ENCODE peak calls at places on chromosomes 12 and 14, in nine cellular contexts. One of them, this sample, is unnamed.

GRCh38 chr12:133206390-133206789 is 25.1 kb downstream of the ZNF268 start:
- DNase-seq in DND-41: no peak
- DNase-seq in transverse colon: no peak
- DNase-seq in right atrium auricular region: no peak
- DNase-seq in lung: no peak
- DNase-seq in fibroblast of lung: no peak
- DNase-seq in kidney: no peak
- DNase-seq in endodermal cell: no peak
- DNase-seq in suprapubic skin: no peak
- DNase-seq in this sample: no peak

GRCh38 chr14:102849522-102850379 is 72.5 kb downstream of the TRAF3 start:
- DNase-seq in DND-41: no peak
- DNase-seq in transverse colon: peak; percentile 63
- DNase-seq in right atrium auricular region: no peak
- DNase-seq in lung: no peak
- DNase-seq in fibroblast of lung: peak; percentile 54
- DNase-seq in kidney: no peak
- DNase-seq in endodermal cell: no peak
- DNase-seq in suprapubic skin: no peak
- DNase-seq in this sample: no peak

GRCh38 chr12:70590051-70590450 is 47.2 kb downstream of the PTPRB start:
- DNase-seq in DND-41: peak; percentile 48
- DNase-seq in transverse colon: peak; percentile 69
- DNase-seq in right atrium auricular region: peak; percentile 85
- DNase-seq in lung: peak; percentile 66
- DNase-seq in fibroblast of lung: peak; percentile 73
- DNase-seq in kidney: peak; percentile 84
- DNase-seq in endodermal cell: peak; percentile 95
- DNase-seq in suprapubic skin: peak; percentile 73
- DNase-seq in this sample: peak; percentile 9

GRCh38 chr12:2624543-2625266 is 170.1 kb upstream of the FKBP4 start:
- DNase-seq in DND-41: no peak
- DNase-seq in transverse colon: no peak
- DNase-seq in right atrium auricular region: no peak
- DNase-seq in lung: no peak
- DNase-seq in fibroblast of lung: no peak
- DNase-seq in kidney: no peak
- DNase-seq in endodermal cell: peak; percentile 96
- DNase-seq in suprapubic skin: no peak
- DNase-seq in this sample: no peak

GRCh38 chr14:85529803-85530574 is at the start of gene FLRT2:
- DNase-seq in DND-41: no peak
- DNase-seq in transverse colon: no peak
- DNase-seq in right atrium auricular region: peak; percentile 79
- DNase-seq in lung: no peak
- DNase-seq in fibroblast of lung: peak; percentile 55
- DNase-seq in kidney: peak; percentile 81
- DNase-seq in endodermal cell: peak; percentile 84
- DNase-seq in suprapubic skin: peak; percentile 83
- DNase-seq in this sample: peak; percentile 28

GRCh38 chr14:106872619-106873446 is 1346.5 kb downstream of the TMEM121 start:
- DNase-seq in DND-41: peak; percentile 96
- DNase-seq in transverse colon: peak; percentile 94
- DNase-seq in right atrium auricular region: no peak
- DNase-seq in lung: peak; percentile 84
- DNase-seq in fibroblast of lung: no peak
- DNase-seq in kidney: peak; percentile 90
- DNase-seq in endodermal cell: peak; percentile 49
- DNase-seq in suprapubic skin: no peak
- DNase-seq in this sample: no peak

GRCh38 chr12:110037315-110037714 is 11.0 kb downstream of the C12orf76 start:
- DNase-seq in DND-41: no peak
- DNase-seq in transverse colon: no peak
- DNase-seq in right atrium auricular region: no peak
- DNase-seq in lung: no peak
- DNase-seq in fibroblast of lung: no peak
- DNase-seq in kidney: no peak
- DNase-seq in endodermal cell: no peak
- DNase-seq in suprapubic skin: no peak
- DNase-seq in this sample: no peak

GRCh38 chr12:101671157-101671791 is 26.2 kb upstream of the CHPT1 start:
- DNase-seq in DND-41: peak; percentile 8
- DNase-seq in transverse colon: peak; percentile 44
- DNase-seq in right atrium auricular region: no peak
- DNase-seq in lung: peak; percentile 37
- DNase-seq in fibroblast of lung: no peak
- DNase-seq in kidney: no peak
- DNase-seq in endodermal cell: no peak
- DNase-seq in suprapubic skin: no peak
- DNase-seq in this sample: no peak

GRCh38 chr12:113271853-113272561 is 50.7 kb downstream of the TPCN1 start:
- DNase-seq in DND-41: no peak
- DNase-seq in transverse colon: peak; percentile 55
- DNase-seq in right atrium auricular region: peak; percentile 94
- DNase-seq in lung: peak; percentile 52
- DNase-seq in fibroblast of lung: peak; percentile 80
- DNase-seq in kidney: peak; percentile 92
- DNase-seq in endodermal cell: peak; percentile 59
- DNase-seq in suprapubic skin: peak; percentile 91
- DNase-seq in this sample: peak; percentile 77

GRCh38 chr12:2526371-2526770 is 268.4 kb upstream of the FKBP4 start:
- DNase-seq in DND-41: no peak
- DNase-seq in transverse colon: no peak
- DNase-seq in right atrium auricular region: no peak
- DNase-seq in lung: no peak
- DNase-seq in fibroblast of lung: no peak
- DNase-seq in kidney: no peak
- DNase-seq in endodermal cell: no peak
- DNase-seq in suprapubic skin: no peak
- DNase-seq in this sample: no peak

GRCh38 chr14:75298187-75298985 is 19.8 kb downstream of the FOS start:
- DNase-seq in DND-41: no peak
- DNase-seq in transverse colon: peak; percentile 66
- DNase-seq in right atrium auricular region: peak; percentile 86
- DNase-seq in lung: peak; percentile 77
- DNase-seq in fibroblast of lung: no peak
- DNase-seq in kidney: peak; percentile 83
- DNase-seq in endodermal cell: no peak
- DNase-seq in suprapubic skin: peak; percentile 95
- DNase-seq in this sample: peak; percentile 46

GRCh38 chr12:132224484-132224883 is 80.2 kb downstream of the NOC4L start:
- DNase-seq in DND-41: no peak
- DNase-seq in transverse colon: no peak
- DNase-seq in right atrium auricular region: no peak
- DNase-seq in lung: no peak
- DNase-seq in fibroblast of lung: no peak
- DNase-seq in kidney: peak; percentile 9
- DNase-seq in endodermal cell: no peak
- DNase-seq in suprapubic skin: no peak
- DNase-seq in this sample: no peak

GRCh38 chr12:100356646-100357223 is at the start of gene SLC17A8:
- DNase-seq in DND-41: no peak
- DNase-seq in transverse colon: peak; percentile 13
- DNase-seq in right atrium auricular region: no peak
- DNase-seq in lung: no peak
- DNase-seq in fibroblast of lung: no peak
- DNase-seq in kidney: no peak
- DNase-seq in endodermal cell: peak; percentile 92
- DNase-seq in suprapubic skin: no peak
- DNase-seq in this sample: no peak

GRCh38 chr12:124733086-124733485 is 130.6 kb downstream of the SCARB1 start:
- DNase-seq in DND-41: no peak
- DNase-seq in transverse colon: no peak
- DNase-seq in right atrium auricular region: no peak
- DNase-seq in lung: no peak
- DNase-seq in fibroblast of lung: no peak
- DNase-seq in kidney: no peak
- DNase-seq in endodermal cell: no peak
- DNase-seq in suprapubic skin: no peak
- DNase-seq in this sample: no peak
- H3K4me1 ChIP-seq in DND-41: no peaks in the 10 kb centered on the region
- H3K4me1 ChIP-seq in transverse colon: peaks cover 6% of the 10 kb centered on the region
- H3K4me1 ChIP-seq in right atrium auricular region: peaks cover 37% of the 10 kb centered on the region
- H3K4me1 ChIP-seq in lung: no peaks in the 10 kb centered on the region
- H3K4me1 ChIP-seq in fibroblast of lung: peaks cover 4% of the 10 kb centered on the region
- H3K4me1 ChIP-seq in kidney: peaks cover 13% of the 10 kb centered on the region
- H3K4me1 ChIP-seq in endodermal cell: peaks cover 7% of the 10 kb centered on the region
- H3K4me1 ChIP-seq in suprapubic skin: no peaks in the 10 kb centered on the region
- H3K4me1 ChIP-seq in this sample: peaks cover 8% of the 10 kb centered on the region

GRCh38 chr12:62802981-62803380 is 132.0 kb downstream of the PPM1H start:
- DNase-seq in DND-41: no peak
- DNase-seq in transverse colon: no peak
- DNase-seq in right atrium auricular region: no peak
- DNase-seq in lung: no peak
- DNase-seq in fibroblast of lung: no peak
- DNase-seq in kidney: no peak
- DNase-seq in endodermal cell: peak; percentile 61
- DNase-seq in suprapubic skin: no peak
- DNase-seq in this sample: no peak

GRCh38 chr12:62800707-62801400 is 134.1 kb downstream of the PPM1H start:
- DNase-seq in DND-41: no peak
- DNase-seq in transverse colon: no peak
- DNase-seq in right atrium auricular region: no peak
- DNase-seq in lung: no peak
- DNase-seq in fibroblast of lung: no peak
- DNase-seq in kidney: no peak
- DNase-seq in endodermal cell: peak; percentile 48
- DNase-seq in suprapubic skin: no peak
- DNase-seq in this sample: no peak

GRCh38 chr12:62799766-62800406 is 135.1 kb downstream of the PPM1H start:
- DNase-seq in DND-41: no peak
- DNase-seq in transverse colon: no peak
- DNase-seq in right atrium auricular region: no peak
- DNase-seq in lung: no peak
- DNase-seq in fibroblast of lung: no peak
- DNase-seq in kidney: no peak
- DNase-seq in endodermal cell: peak; percentile 84
- DNase-seq in suprapubic skin: no peak
- DNase-seq in this sample: no peak

GRCh38 chr12:62802321-62802720 is 132.6 kb downstream of the PPM1H start:
- DNase-seq in DND-41: no peak
- DNase-seq in transverse colon: no peak
- DNase-seq in right atrium auricular region: no peak
- DNase-seq in lung: no peak
- DNase-seq in fibroblast of lung: no peak
- DNase-seq in kidney: no peak
- DNase-seq in endodermal cell: no peak
- DNase-seq in suprapubic skin: no peak
- DNase-seq in this sample: no peak

GRCh38 chr12:62801796-62802195 is 133.2 kb downstream of the PPM1H start:
- DNase-seq in DND-41: no peak
- DNase-seq in transverse colon: no peak
- DNase-seq in right atrium auricular region: no peak
- DNase-seq in lung: no peak
- DNase-seq in fibroblast of lung: no peak
- DNase-seq in kidney: no peak
- DNase-seq in endodermal cell: peak; percentile 48
- DNase-seq in suprapubic skin: no peak
- DNase-seq in this sample: no peak
- TF ChIP-seq CTCF in DND-41: no peak
- TF ChIP-seq CTCF in transverse colon: no peak
- TF ChIP-seq CTCF in right atrium auricular region: no peak
- TF ChIP-seq CTCF in lung: no peak
- TF ChIP-seq CTCF in fibroblast of lung: no peak
- TF ChIP-seq CTCF in kidney: no peak
- TF ChIP-seq CTCF in endodermal cell: no peak
- TF ChIP-seq CTCF in suprapubic skin: no peak
- TF ChIP-seq CTCF in this sample: no peak

GRCh38 chr14:68908201-68908600 is 70.9 kb downstream of the ACTN1 start:
- DNase-seq in DND-41: no peak
- DNase-seq in transverse colon: no peak
- DNase-seq in right atrium auricular region: no peak
- DNase-seq in lung: no peak
- DNase-seq in fibroblast of lung: no peak
- DNase-seq in kidney: peak; percentile 44
- DNase-seq in endodermal cell: no peak
- DNase-seq in suprapubic skin: no peak
- DNase-seq in this sample: no peak
- H3K36me3 ChIP-seq in DND-41: peaks cover 73% of the 10 kb centered on the region
- H3K36me3 ChIP-seq in transverse colon: no peaks in the 10 kb centered on the region
- H3K36me3 ChIP-seq in right atrium auricular region: peaks cover 85% of the 10 kb centered on the region
- H3K36me3 ChIP-seq in lung: peaks cover 10% of the 10 kb centered on the region
- H3K36me3 ChIP-seq in fibroblast of lung: peaks cover 43% of the 10 kb centered on the region
- H3K36me3 ChIP-seq in kidney: peaks cover 9% of the 10 kb centered on the region
- H3K36me3 ChIP-seq in endodermal cell: peaks cover 92% of the 10 kb centered on the region
- H3K36me3 ChIP-seq in suprapubic skin: peaks cover 61% of the 10 kb centered on the region
- H3K36me3 ChIP-seq in this sample: no peaks in the 10 kb centered on the region

GRCh38 chr12:1207276-1207675 is 216.3 kb downstream of the ERC1 start:
- DNase-seq in DND-41: no peak
- DNase-seq in transverse colon: no peak
- DNase-seq in right atrium auricular region: no peak
- DNase-seq in lung: no peak
- DNase-seq in fibroblast of lung: no peak
- DNase-seq in kidney: no peak
- DNase-seq in endodermal cell: no peak
- DNase-seq in suprapubic skin: no peak
- DNase-seq in this sample: no peak
- H3K4me1 ChIP-seq in DND-41: peaks cover 26% of the 10 kb centered on the region
- H3K4me1 ChIP-seq in transverse colon: peaks cover 43% of the 10 kb centered on the region
- H3K4me1 ChIP-seq in right atrium auricular region: peaks cover 14% of the 10 kb centered on the region
- H3K4me1 ChIP-seq in lung: peaks cover 4% of the 10 kb centered on the region
- H3K4me1 ChIP-seq in fibroblast of lung: no peaks in the 10 kb centered on the region
- H3K4me1 ChIP-seq in kidney: no peaks in the 10 kb centered on the region
- H3K4me1 ChIP-seq in endodermal cell: no peaks in the 10 kb centered on the region
- H3K4me1 ChIP-seq in suprapubic skin: peaks cover 34% of the 10 kb centered on the region
- H3K4me1 ChIP-seq in this sample: peaks cover 3% of the 10 kb centered on the region

GRCh38 chr12:89353823-89354629 is 1.7 kb upstream of the DUSP6 start:
- DNase-seq in DND-41: peak; percentile 82
- DNase-seq in transverse colon: peak; percentile 90
- DNase-seq in right atrium auricular region: peak; percentile 74
- DNase-seq in lung: peak; percentile 86
- DNase-seq in fibroblast of lung: peak; percentile 82
- DNase-seq in kidney: peak; percentile 95
- DNase-seq in endodermal cell: peak; percentile 98
- DNase-seq in suprapubic skin: peak; percentile 88
- DNase-seq in this sample: peak; percentile 30

GRCh38 chr12:89357297-89357730 is 5.0 kb upstream of the DUSP6 start:
- DNase-seq in DND-41: no peak
- DNase-seq in transverse colon: no peak
- DNase-seq in right atrium auricular region: no peak
- DNase-seq in lung: no peak
- DNase-seq in fibroblast of lung: no peak
- DNase-seq in kidney: no peak
- DNase-seq in endodermal cell: peak; percentile 83
- DNase-seq in suprapubic skin: no peak
- DNase-seq in this sample: no peak

GRCh38 chr12:89356069-89356665 is 3.9 kb upstream of the DUSP6 start:
- DNase-seq in DND-41: no peak
- DNase-seq in transverse colon: no peak
- DNase-seq in right atrium auricular region: no peak
- DNase-seq in lung: no peak
- DNase-seq in fibroblast of lung: no peak
- DNase-seq in kidney: no peak
- DNase-seq in endodermal cell: no peak
- DNase-seq in suprapubic skin: no peak
- DNase-seq in this sample: no peak

GRCh38 chr12:89354630-89354931 is 2.3 kb upstream of the DUSP6 start:
- DNase-seq in DND-41: no peak
- DNase-seq in transverse colon: no peak
- DNase-seq in right atrium auricular region: no peak
- DNase-seq in lung: no peak
- DNase-seq in fibroblast of lung: no peak
- DNase-seq in kidney: no peak
- DNase-seq in endodermal cell: no peak
- DNase-seq in suprapubic skin: no peak
- DNase-seq in this sample: no peak

GRCh38 chr12:89355243-89356068 is 3.2 kb upstream of the DUSP6 start:
- DNase-seq in DND-41: no peak
- DNase-seq in transverse colon: no peak
- DNase-seq in right atrium auricular region: no peak
- DNase-seq in lung: no peak
- DNase-seq in fibroblast of lung: peak; percentile 20
- DNase-seq in kidney: no peak
- DNase-seq in endodermal cell: no peak
- DNase-seq in suprapubic skin: no peak
- DNase-seq in this sample: no peak
- TF ChIP-seq CTCF in DND-41: no peak
- TF ChIP-seq CTCF in transverse colon: peak; percentile 55
- TF ChIP-seq CTCF in right atrium auricular region: no peak
- TF ChIP-seq CTCF in lung: no peak
- TF ChIP-seq CTCF in fibroblast of lung: no peak
- TF ChIP-seq CTCF in kidney: peak; percentile 5
- TF ChIP-seq CTCF in endodermal cell: peak; percentile 58
- TF ChIP-seq CTCF in suprapubic skin: no peak
- TF ChIP-seq CTCF in this sample: no peak

This sample was measured in gastrocnemius medialis.